ENCODE peak calls at places on chromosomes 13 and 19, in seven cellular contexts. V is fibroblast of pulmonary artery, S is tibial artery, L is stomach, G is colonic mucosa, Q is lung, Y is neuronal stem cell. P is an unnamed sample.

GRCh38 chr19:2716275-2716650 is 4.9 kb downstream of the DIRAS1 start:
- DNase-seq in V (no peak), S (no peak), L (no peak), G (no peak), Q (no peak), Y (no peak), P (no peak)

GRCh38 chr19:40416918-40417713 is 3.9 kb upstream of the PRX start:
- DNase-seq in V (peak; percentile 20), S (peak; percentile 62), L (peak; percentile 44), G (no peak), Q (no peak), Y (no peak), P (no peak)

GRCh38 chr13:89066868-89067466 is 1395.8 kb downstream of the SLITRK5 start:
- DNase-seq in V (peak; percentile 45), S (no peak), L (no peak), G (peak; percentile 39), Q (peak; percentile 31), Y (peak; percentile 40), P (peak; percentile 19)

GRCh38 chr19:33670398-33670797 is 48.6 kb downstream of the CHST8 start:
- DNase-seq in V (no peak), S (peak; percentile 9), L (no peak), G (no peak), Q (no peak), Y (no peak), P (no peak)

GRCh38 chr19:58154287-58154678 is 3.7 kb upstream of the ZNF329 start:
- DNase-seq in V (peak; percentile 57), S (peak; percentile 22), L (peak; percentile 26), G (peak; percentile 35), Q (peak; percentile 49), Y (no peak), P (no peak)

GRCh38 chr13:112898786-112899617 is 70.0 kb upstream of the MCF2L start:
- DNase-seq in V (no peak), S (no peak), L (no peak), G (no peak), Q (no peak), Y (no peak), P (no peak)

GRCh38 chr13:113491418-113491883 is 940 bp upstream of the DCUN1D2 start:
- DNase-seq in V (no peak), S (no peak), L (peak; percentile 37), G (peak; percentile 44), Q (no peak), Y (peak; percentile 21), P (no peak)

GRCh38 chr13:74134777-74135305 is 637 bp upstream of the KLF12 start:
- DNase-seq in V (no peak), S (peak; percentile 53), L (peak; percentile 67), G (peak; percentile 70), Q (peak; percentile 53), Y (no peak), P (no peak)

GRCh38 chr13:106155411-106155810 is 380.1 kb downstream of the EFNB2 start:
- DNase-seq in V (no peak), S (no peak), L (no peak), G (no peak), Q (no peak), Y (no peak), P (no peak)

GRCh38 chr19:18904334-18905057 is 8.5 kb upstream of the CERS1 start:
- DNase-seq in V (no peak), S (no peak), L (no peak), G (no peak), Q (no peak), Y (no peak), P (no peak)

GRCh38 chr13:44362394-44363040 is 11.1 kb upstream of the SERP2 start:
- DNase-seq in V (no peak), S (no peak), L (no peak), G (no peak), Q (no peak), Y (no peak), P (no peak)

GRCh38 chr19:42086770-42087550 is 11.0 kb downstream of the ZNF574 start:
- DNase-seq in V (no peak), S (no peak), L (no peak), G (no peak), Q (no peak), Y (no peak), P (no peak)

GRCh38 chr19:41478171-41478570 is 35.2 kb downstream of the ERICH4 start:
- DNase-seq in V (no peak), S (no peak), L (no peak), G (no peak), Q (no peak), Y (no peak), P (no peak)

GRCh38 chr19:53818756-53819155 is 5.4 kb downstream of the NLRP12 start:
- DNase-seq in V (no peak), S (no peak), L (no peak), G (no peak), Q (no peak), Y (no peak), P (no peak)

GRCh38 chr19:1632462-1633268 is 19.8 kb downstream of the TCF3 start:
- DNase-seq in V (no peak), S (no peak), L (no peak), G (peak; percentile 88), Q (no peak), Y (no peak), P (no peak)

GRCh38 chr13:24700539-24700938 is 20.3 kb downstream of the ATP12A start:
- DNase-seq in V (no peak), S (no peak), L (no peak), G (no peak), Q (no peak), Y (no peak), P (no peak)

GRCh38 chr19:19267305-19267704 is 5.8 kb downstream of the TM6SF2 start:
- DNase-seq in V (no peak), S (no peak), L (no peak), G (no peak), Q (no peak), Y (no peak), P (no peak)

DNA sequence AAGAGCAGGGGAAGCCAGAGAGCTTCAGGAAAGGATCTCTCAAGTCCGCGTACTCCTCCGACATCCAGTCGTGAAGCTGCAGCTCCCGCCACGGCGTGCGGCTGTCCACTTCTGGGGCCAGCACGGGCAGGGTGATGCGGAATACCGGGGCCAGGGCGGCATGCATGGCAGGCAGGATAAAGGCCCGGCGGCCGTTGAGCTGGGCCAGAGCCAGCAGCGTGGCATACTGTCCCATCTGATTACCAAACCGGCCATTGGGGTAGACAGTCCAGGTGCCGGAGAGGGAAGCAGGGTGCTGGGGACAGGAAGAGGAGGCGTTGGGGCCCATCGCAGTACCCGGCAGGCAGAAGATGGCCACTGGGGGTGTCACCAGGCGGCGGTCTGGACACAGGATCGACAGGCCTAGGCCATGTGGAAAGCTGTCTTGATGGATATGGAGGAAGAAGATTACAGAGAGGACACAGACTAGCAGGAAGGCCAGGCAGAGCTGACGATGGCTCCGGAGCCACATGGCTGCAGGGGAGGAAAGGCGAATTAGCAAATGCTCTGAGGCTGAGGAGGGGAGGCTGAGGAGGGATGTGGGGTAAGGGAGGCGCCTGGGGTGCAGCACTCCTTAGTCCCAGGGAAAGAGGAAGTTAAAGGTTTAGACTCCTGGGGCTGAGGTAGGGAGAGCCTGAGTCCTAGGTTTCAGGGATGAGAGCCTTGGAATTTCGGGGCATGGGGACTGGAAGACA is 1.5 kb downstream of the FUT1 start:
- DNase-seq in V (no peak), S (no peak), L (peak; percentile 58), G (no peak), Q (no peak), Y (no peak), P (no peak)
- H3K4me3 ChIP-seq in V (no peak overlapping the region), S (no peak overlapping the region), L (peak overlapping the region; percentile 58), G (no peak overlapping the region), Q (peak overlapping the region; percentile 3), Y (no peak overlapping the region), P (no peak overlapping the region)

DNA sequence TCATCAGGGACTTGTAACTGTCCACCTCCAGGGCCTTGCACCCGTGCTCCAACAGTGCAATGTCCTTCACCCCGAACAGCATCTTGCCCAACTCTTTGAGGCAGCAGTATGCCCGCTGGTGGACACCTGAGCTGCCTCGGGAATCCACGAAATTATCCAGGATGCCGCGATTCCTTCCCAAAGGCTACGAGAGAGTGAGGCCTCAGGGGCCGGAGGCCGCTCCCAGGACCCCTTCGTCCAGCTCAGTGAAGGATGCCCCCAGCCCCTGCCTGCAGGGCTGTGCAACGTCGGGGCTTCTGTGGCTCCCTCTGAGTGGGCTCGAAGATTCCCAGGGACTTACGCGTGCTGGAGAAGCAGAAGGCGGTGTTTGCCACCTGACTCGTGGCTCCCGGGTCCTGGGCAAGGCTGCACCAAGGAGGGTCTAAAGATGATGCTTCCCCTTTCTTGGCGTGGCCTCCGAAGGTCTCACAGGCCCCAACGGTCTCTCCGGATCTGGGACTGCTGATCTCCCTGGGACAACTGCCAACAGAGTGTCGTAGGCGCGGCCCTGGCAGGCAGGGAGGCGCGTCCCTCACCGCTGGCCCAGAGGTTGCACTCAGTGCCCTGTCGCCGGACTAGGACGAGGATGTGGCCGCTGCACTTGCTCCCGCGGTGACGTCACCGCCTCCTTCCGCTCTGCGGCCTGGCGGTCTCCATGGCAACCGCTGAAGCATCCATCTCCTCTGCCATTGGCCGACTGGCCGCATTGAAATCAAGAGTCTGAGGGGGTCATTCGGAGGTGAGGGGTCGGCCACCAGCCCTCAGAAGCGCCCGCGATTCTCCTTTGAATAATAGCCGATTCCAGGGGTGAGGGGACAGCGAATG is at the start of gene PNMA8C:
- DNase-seq in V (peak; percentile 53), S (peak; percentile 62), L (peak; percentile 50), G (no peak), Q (peak; percentile 51), Y (peak; percentile 89), P (no peak)
- H3K4me3 ChIP-seq in V (no peak within 1 kb of the TSS), S (peak within 1 kb of the TSS; percentile 55), L (peak within 1 kb of the TSS; percentile 34), G (peak within 1 kb of the TSS; percentile 4), Q (no peak within 1 kb of the TSS), Y (peak within 1 kb of the TSS; percentile 63), P (no peak within 1 kb of the TSS)

GRCh38 chr19:6801397-6802086 is 29.0 kb downstream of the VAV1 start:
- DNase-seq in V (peak; percentile 26), S (peak; percentile 66), L (peak; percentile 65), G (peak; percentile 64), Q (peak; percentile 77), Y (no peak), P (no peak)

GRCh38 chr19:6806488-6806887 is 34.0 kb downstream of the VAV1 start:
- DNase-seq in V (no peak), S (no peak), L (no peak), G (no peak), Q (no peak), Y (no peak), P (no peak)

GRCh38 chr19:6803036-6803404 is 30.5 kb downstream of the VAV1 start:
- DNase-seq in V (no peak), S (no peak), L (no peak), G (no peak), Q (no peak), Y (no peak), P (no peak)

GRCh38 chr19:6800991-6801396 is 28.5 kb downstream of the VAV1 start:
- DNase-seq in V (peak; percentile 34), S (no peak), L (no peak), G (no peak), Q (no peak), Y (no peak), P (no peak)

GRCh38 chr19:6802336-6803035 is 30.0 kb downstream of the VAV1 start:
- DNase-seq in V (no peak), S (peak; percentile 52), L (peak; percentile 39), G (peak; percentile 42), Q (peak; percentile 53), Y (no peak), P (no peak)
- H3K4me3 ChIP-seq in V (no peak overlapping the region), S (no peak overlapping the region), L (peak overlapping the region; percentile 36), G (no peak overlapping the region), Q (no peak overlapping the region), Y (no peak overlapping the region), P (no peak overlapping the region)

DNA sequence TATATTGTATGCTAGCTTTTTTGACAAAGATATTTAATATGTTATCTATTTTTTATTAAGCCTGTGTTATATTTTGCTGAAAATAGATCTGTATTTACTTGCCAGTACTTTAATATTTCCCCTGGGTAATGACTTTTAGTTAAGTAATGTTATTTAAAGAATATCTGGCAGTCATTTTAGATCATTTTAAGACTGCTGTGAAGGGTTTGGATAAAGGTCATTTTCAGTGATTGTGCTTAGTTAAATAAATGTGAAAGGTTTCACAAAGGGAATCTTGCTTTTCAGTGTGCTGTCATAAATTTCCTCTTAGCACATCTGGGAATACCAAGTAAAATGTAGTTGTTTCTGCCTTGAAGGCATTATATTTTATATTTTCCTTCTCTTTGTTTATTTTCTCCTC is 88.0 kb downstream of the MAB21L1 start:
- DNase-seq in V (peak; percentile 3), S (no peak), L (no peak), G (no peak), Q (no peak), Y (no peak), P (no peak)
- H3K4me3 ChIP-seq in V (no peak overlapping the region), S (peak overlapping the region; percentile 21), L (no peak overlapping the region), G (no peak overlapping the region), Q (no peak overlapping the region), Y (no peak overlapping the region), P (no peak overlapping the region)